ENCODE peak calls at places on chromosome 4, in six cellular contexts. G is MCF 10A; U is NCI-H524; P is stimulated activated CD4-positive, alpha-beta T cell treated with anti-CD3 and anti-CD28 coated beads, Interleukin-4, amount 100 ng/mL, for 48 hours; N is HS-5; O is Peyer's patch. I is an unnamed sample.

GRCh38 chr4:82680834-82681233 is 117.8 kb downstream of the SCD5 start:
- DNase-seq in P (no peak), G (no peak), N (no peak), U (no peak), O (no peak), I (no peak)

GRCh38 chr4:108531461-108531860 is 88.9 kb upstream of the RPL34 start:
- DNase-seq in N (no peak), O (no peak), U (no peak), P (no peak), G (no peak), I (no peak)

GRCh38 chr4:82462415-82462831 is 32.0 kb downstream of the ENOPH1 start:
- DNase-seq in P (peak), U (peak), N (peak), O (peak), G (peak), I (peak)

GRCh38 chr4:1204828-1205591 is 32.6 kb upstream of the SPON2 start:
- DNase-seq in O (peak), U (no peak), N (no peak), P (no peak), G (no peak), I (no peak)

GRCh38 chr4:86326399-86326798 is 33.5 kb downstream of the MAPK10 start:
- DNase-seq in N (no peak), G (no peak), U (no peak), O (no peak), P (no peak), I (no peak)

GRCh38 chr4:14924945-14925344 is 77.3 kb upstream of the CPEB2 start:
- DNase-seq in U (no peak), G (peak), N (no peak), P (no peak), O (no peak), I (no peak)

GRCh38 chr4:118712872-118713271 is 27.7 kb downstream of the METTL14 start:
- DNase-seq in P (no peak), O (no peak), N (no peak), U (no peak), G (no peak), I (no peak)

GRCh38 chr4:153188966-153189801 is 15.1 kb upstream of the TRIM2 start:
- DNase-seq in U (no peak), O (no peak), N (no peak), P (no peak), G (no peak), I (peak)

GRCh38 chr4:75089206-75089605 is 156.3 kb downstream of the PARM1 start:
- DNase-seq in P (no peak), O (no peak), N (no peak), G (no peak), U (no peak), I (no peak)

GRCh38 chr4:86307432-86307831 is 52.4 kb downstream of the MAPK10 start:
- DNase-seq in O (no peak), N (no peak), G (peak), P (no peak), U (no peak), I (no peak)

GRCh38 chr4:7007944-7008343 is 35.2 kb upstream of the TADA2B start:
- DNase-seq in N (no peak), P (no peak), G (peak), U (no peak), O (no peak), I (no peak)

GRCh38 chr4:21656832-21657231 is 291.7 kb downstream of the KCNIP4 start:
- DNase-seq in U (no peak), P (no peak), G (peak), N (peak), O (no peak), I (peak)

GRCh38 chr4:106816501-106816900 is 219.6 kb downstream of the DKK2 start:
- DNase-seq in O (no peak), G (no peak), N (peak), P (no peak), U (no peak), I (peak)

GRCh38 chr4:38669233-38669632 is 5.2 kb downstream of the KLF3 start:
- DNase-seq in U (no peak), P (no peak), O (no peak), N (no peak), G (no peak), I (no peak)

GRCh38 chr4:8920289-8920965 is 48.8 kb upstream of the HMX1 start:
- DNase-seq in O (peak), N (no peak), P (no peak), G (no peak), U (no peak), I (no peak)

GRCh38 chr4:165402375-165402774 is 23.6 kb downstream of the CPE start:
- DNase-seq in U (no peak), P (no peak), G (no peak), O (no peak), N (no peak), I (no peak)

GRCh38 chr4:15963001-15963451 is at the start of gene FGFBP2:
- DNase-seq in P (peak), N (peak), G (peak), U (peak), O (peak), I (no peak)

GRCh38 chr4:24065974-24066373 is 176.1 kb upstream of the PPARGC1A start:
- DNase-seq in G (no peak), P (no peak), O (no peak), U (no peak), N (no peak), I (no peak)

GRCh38 chr4:25448379-25449109 is 71.5 kb downstream of the ANAPC4 start:
- DNase-seq in G (peak), U (no peak), O (no peak), P (no peak), N (no peak), I (peak)

GRCh38 chr4:15779336-15779735 is 1.2 kb downstream of the CD38 start:
- DNase-seq in G (peak), O (peak), N (no peak), U (peak), P (no peak), I (no peak)

GRCh38 chr4:37434469-37434868 is 189.9 kb downstream of the NWD2 start:
- DNase-seq in G (peak), U (peak), P (no peak), O (no peak), N (no peak), I (no peak)

GRCh38 chr4:16113741-16114140 is 29.9 kb upstream of the PROM1 start:
- DNase-seq in G (no peak), O (no peak), U (no peak), P (no peak), N (no peak), I (no peak)

GRCh38 chr4:169915545-169915944 is 110.7 kb downstream of the MFAP3L start:
- DNase-seq in G (no peak), O (no peak), U (no peak), P (no peak), N (no peak), I (no peak)

GRCh38 chr4:20022471-20022870 is 229.2 kb upstream of the SLIT2 start:
- DNase-seq in U (no peak), G (no peak), N (no peak), O (no peak), P (no peak), I (no peak)

GRCh38 chr4:113657834-113658233 is 103.7 kb downstream of the CAMK2D start:
- DNase-seq in N (no peak), U (peak), G (peak), P (no peak), O (no peak), I (peak)

GRCh38 chr4:155564880-155565279 is 101.8 kb upstream of the GUCY1A1 start:
- DNase-seq in P (no peak), U (no peak), N (no peak), O (no peak), G (no peak), I (no peak)

GRCh38 chr4:20354120-20354519 is 102.4 kb downstream of the SLIT2 start:
- DNase-seq in O (no peak), P (no peak), G (no peak), U (peak), N (no peak), I (no peak)

GRCh38 chr4:70915048-70915815 is 13.1 kb downstream of the MOB1B start:
- DNase-seq in P (no peak), U (no peak), N (no peak), G (peak), O (no peak), I (peak)

GRCh38 chr4:4477796-4478195 is 64.1 kb downstream of the STX18 start:
- DNase-seq in U (no peak), G (no peak), N (no peak), O (peak), P (no peak), I (no peak)

GRCh38 chr4:7323872-7324650 is 110.7 kb downstream of the PSAPL1 start:
- DNase-seq in G (no peak), U (peak), N (no peak), P (no peak), O (no peak), I (no peak)

GRCh38 chr4:54063737-54064316 is 578 bp downstream of the CHIC2 start:
- DNase-seq in O (peak), N (no peak), G (peak), U (peak), P (peak), I (no peak)

GRCh38 chr4:139521764-139522373 is 34.1 kb downstream of the SETD7 start:
- DNase-seq in G (no peak), O (no peak), U (no peak), P (no peak), N (no peak), I (no peak)

GRCh38 chr4:183082053-183082452 is 17.0 kb upstream of the WWC2 start:
- DNase-seq in N (no peak), U (no peak), G (no peak), O (no peak), P (no peak), I (no peak)

GRCh38 chr4:10623862-10624261 is 60.7 kb downstream of the CLNK start:
- DNase-seq in O (no peak), G (no peak), P (no peak), U (no peak), N (no peak), I (no peak)

GRCh38 chr4:82618321-82618720 is 56.5 kb upstream of the TMEM150C start:
- DNase-seq in U (no peak), P (no peak), N (no peak), O (no peak), G (no peak), I (no peak)

I was measured in NCI-H226.